ENCODE peak calls at places on chromosome 2, in six cellular contexts. U, S, Q, E, R and N are unnamed samples.

GRCh38 chr2:120765911-120766757 is 30.5 kb downstream of the GLI2 start:
- DNase-seq in U (peak; percentile 91), R (peak; percentile 78), E (no peak), S (no peak), Q (no peak), N (no peak)

GRCh38 chr2:219406861-219407230 is 11.3 kb upstream of the DES start:
- DNase-seq in S (no peak), R (peak; percentile 86), E (peak; percentile 66), Q (no peak), U (peak; percentile 93), N (no peak)

GRCh38 chr2:2847131-2847740 is 516.2 kb upstream of the MYT1L start:
- DNase-seq in S (no peak), Q (no peak), R (no peak), U (no peak), E (no peak), N (no peak)

GRCh38 chr2:8054070-8054469 is 627.8 kb upstream of the ID2 start:
- DNase-seq in S (no peak), Q (no peak), E (no peak), R (no peak), U (no peak), N (no peak)

GRCh38 chr2:134181219-134181618 is 72.7 kb upstream of the MGAT5 start:
- DNase-seq in E (no peak), R (no peak), S (no peak), Q (no peak), U (no peak), N (peak; percentile 97)

GRCh38 chr2:34102359-34102758 is 503.3 kb upstream of the FAM98A start:
- DNase-seq in U (no peak), S (no peak), Q (no peak), E (no peak), R (no peak), N (no peak)

GRCh38 chr2:75130171-75130570 is 69.1 kb downstream of the TACR1 start:
- DNase-seq in S (no peak), U (no peak), E (no peak), Q (no peak), R (no peak), N (peak; percentile 27)

GRCh38 chr2:11286749-11287148 is 57.7 kb downstream of the ROCK2 start:
- DNase-seq in E (no peak), Q (no peak), U (no peak), R (no peak), S (no peak), N (no peak)

GRCh38 chr2:206611191-206611590 is 31.1 kb upstream of the FAM237A start:
- DNase-seq in R (no peak), Q (no peak), E (no peak), S (no peak), U (no peak), N (no peak)

GRCh38 chr2:24022975-24023575 is 13.2 kb downstream of the MFSD2B start:
- DNase-seq in U (no peak), S (no peak), Q (no peak), E (no peak), R (no peak), N (no peak)

GRCh38 chr2:202102425-202103005 is 29.5 kb downstream of the KIAA2012 start:
- DNase-seq in U (no peak), S (no peak), R (no peak), E (no peak), Q (no peak), N (no peak)

GRCh38 chr2:118490323-118490722 is 357.1 kb downstream of the EN1 start:
- DNase-seq in S (no peak), E (no peak), U (no peak), R (no peak), Q (no peak), N (no peak)

GRCh38 chr2:127437781-127438726 is 19.8 kb downstream of the PROC start:
- DNase-seq in S (no peak), E (no peak), U (no peak), R (no peak), Q (no peak), N (no peak)

GRCh38 chr2:119786312-119786711 is 26.6 kb downstream of the PTPN4 start:
- DNase-seq in U (no peak), Q (no peak), E (no peak), R (no peak), S (no peak), N (no peak)

GRCh38 chr2:105783972-105784371 is 39.3 kb downstream of the NCK2 start:
- DNase-seq in U (no peak), E (no peak), R (no peak), Q (no peak), S (no peak), N (no peak)

GRCh38 chr2:10654069-10654468 is 35.7 kb downstream of the NOL10 start:
- DNase-seq in R (no peak), U (peak; percentile 31), E (no peak), Q (peak; percentile 17), S (no peak), N (peak; percentile 57)

GRCh38 chr2:238136820-238137537 is 1.5 kb upstream of the KLHL30 start:
- DNase-seq in U (peak; percentile 87), S (no peak), E (no peak), R (no peak), Q (no peak), N (no peak)

GRCh38 chr2:207203056-207203455 is 37.3 kb upstream of the KLF7 start:
- DNase-seq in S (no peak), U (no peak), E (no peak), R (no peak), Q (no peak), N (no peak)

GRCh38 chr2:113218283-113219091 is 44.7 kb downstream of the PSD4 start:
- DNase-seq in E (no peak), S (peak; percentile 86), U (peak; percentile 49), R (peak; percentile 65), Q (no peak), N (no peak)

GRCh38 chr2:101264360-101264939 is 11.8 kb downstream of the CNOT11 start:
- DNase-seq in E (no peak), U (no peak), R (no peak), S (no peak), Q (no peak), N (no peak)

GRCh38 chr2:112713926-112714325 is 6.9 kb upstream of the NT5DC4 start:
- DNase-seq in S (no peak), Q (no peak), E (no peak), R (no peak), U (no peak), N (no peak)

GRCh38 chr2:238700122-238700457 is 147.8 kb upstream of the TWIST2 start:
- DNase-seq in S (no peak), E (no peak), U (peak; percentile 63), R (no peak), Q (no peak), N (no peak)

GRCh38 chr2:66915237-66915636 is 480.3 kb downstream of the MEIS1 start:
- DNase-seq in U (peak; percentile 35), R (no peak), E (no peak), Q (no peak), S (no peak), N (no peak)

DNA sequence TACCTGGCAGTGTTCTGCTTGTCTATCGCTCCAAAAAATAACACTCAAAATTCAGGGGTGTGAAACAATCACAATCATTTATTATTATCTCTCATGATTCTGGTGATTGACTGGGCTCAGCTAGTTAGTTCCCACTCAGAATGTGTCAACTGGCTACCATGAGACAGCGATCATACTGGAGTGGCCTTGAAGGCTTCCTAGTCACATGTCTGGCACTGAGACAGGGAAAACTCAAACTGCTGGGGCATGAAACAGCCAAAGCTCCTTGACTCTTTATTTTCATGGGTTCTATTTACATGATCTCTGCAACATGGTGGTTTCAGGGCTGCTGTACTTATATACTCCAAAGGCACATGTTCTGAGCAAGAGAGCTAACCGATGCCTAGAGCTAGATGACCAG is 6.2 kb upstream of the ANXA4 start:
- DNase-seq in Q (no peak), S (no peak), U (no peak), R (no peak), E (no peak), N (no peak)
- H3K4me3 ChIP-seq in Q (no peak overlapping the region), S (no peak overlapping the region), U (no peak overlapping the region), R (no peak overlapping the region), E (no peak overlapping the region), N (no peak overlapping the region)

DNA sequence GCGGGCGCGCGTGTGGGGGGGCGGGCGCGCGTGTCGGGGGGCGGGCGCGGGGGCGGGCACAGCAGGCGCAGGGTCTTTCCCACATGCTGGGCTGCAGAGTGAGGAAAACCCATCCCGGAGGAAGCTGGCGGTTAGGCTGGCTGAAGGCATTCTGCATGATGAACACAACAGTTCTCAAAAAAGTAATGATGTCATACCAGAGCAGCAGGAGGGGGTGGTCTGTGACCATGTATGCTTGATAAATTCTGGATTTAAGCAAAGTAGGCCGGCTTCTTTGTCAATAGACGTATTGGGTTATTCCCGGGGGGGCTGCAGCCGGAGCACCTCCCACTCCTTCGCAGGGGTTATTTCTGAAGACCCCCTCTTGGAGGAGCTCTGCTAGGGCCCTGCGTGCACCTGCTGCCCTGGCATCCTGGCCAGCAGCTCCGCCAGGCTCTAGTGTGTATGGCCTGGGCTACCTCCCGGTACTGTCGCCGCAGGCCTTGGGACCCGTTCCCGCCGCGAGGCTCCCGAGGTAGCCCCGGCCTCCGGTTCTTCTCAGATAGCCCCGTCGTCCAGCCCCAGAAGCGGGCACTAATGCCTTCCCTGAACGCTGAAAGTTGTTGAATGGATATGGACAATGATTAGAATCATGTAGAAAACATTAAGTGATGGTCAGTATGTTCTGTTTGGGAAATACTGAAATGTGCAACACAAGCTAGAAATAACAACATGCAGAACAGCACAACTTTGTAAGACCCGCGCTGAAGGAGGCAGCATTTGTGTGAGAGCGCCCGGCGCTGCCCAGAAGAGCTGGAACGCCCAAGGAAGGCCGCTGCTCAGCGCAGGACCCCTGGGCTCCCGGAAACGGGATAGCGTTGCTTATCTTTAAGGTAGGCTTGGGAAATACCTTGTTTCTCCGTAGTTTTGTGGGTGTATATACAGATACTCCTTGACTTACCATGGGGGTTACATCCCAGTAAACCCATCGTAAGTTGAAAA is 101.4 kb upstream of the RAB6C start:
- DNase-seq in Q (no peak), U (peak; percentile 16), R (no peak), E (peak; percentile 4), S (peak; percentile 28), N (peak; percentile 13)
- H3K4me3 ChIP-seq in Q (peak overlapping the region; percentile 50), U (peak overlapping the region; percentile 24), R (peak overlapping the region; percentile 32), E (peak overlapping the region; percentile 28), S (peak overlapping the region; percentile 73), N (no peak overlapping the region)

DNA sequence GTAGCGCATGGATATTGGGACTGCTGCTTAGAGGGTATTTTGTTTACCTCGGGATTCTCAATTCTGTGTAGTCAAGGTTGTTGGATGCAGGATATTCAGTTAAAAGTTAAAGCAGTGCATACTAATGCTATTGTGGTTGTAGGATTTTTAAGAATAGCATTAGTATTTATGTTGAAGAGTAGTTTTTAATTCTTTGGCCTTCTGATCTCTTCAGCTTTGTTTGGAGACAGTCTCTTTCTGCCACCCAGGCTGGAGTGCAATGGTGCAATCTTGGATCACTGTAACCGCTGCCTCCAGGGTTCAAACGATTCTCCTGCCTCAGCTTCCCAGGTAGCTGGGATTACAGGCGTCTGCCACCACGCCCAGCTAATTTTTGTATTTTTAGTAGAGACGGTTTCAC is 1.5 kb downstream of the RHBDD1 start:
- DNase-seq in Q (no peak), S (no peak), R (no peak), U (no peak), E (no peak), N (no peak)
- H3K4me3 ChIP-seq in Q (peak overlapping the region; percentile 83), S (peak overlapping the region; percentile 72), R (no peak overlapping the region), U (peak overlapping the region; percentile 70), E (peak overlapping the region; percentile 67), N (peak overlapping the region; percentile 82)

DNA sequence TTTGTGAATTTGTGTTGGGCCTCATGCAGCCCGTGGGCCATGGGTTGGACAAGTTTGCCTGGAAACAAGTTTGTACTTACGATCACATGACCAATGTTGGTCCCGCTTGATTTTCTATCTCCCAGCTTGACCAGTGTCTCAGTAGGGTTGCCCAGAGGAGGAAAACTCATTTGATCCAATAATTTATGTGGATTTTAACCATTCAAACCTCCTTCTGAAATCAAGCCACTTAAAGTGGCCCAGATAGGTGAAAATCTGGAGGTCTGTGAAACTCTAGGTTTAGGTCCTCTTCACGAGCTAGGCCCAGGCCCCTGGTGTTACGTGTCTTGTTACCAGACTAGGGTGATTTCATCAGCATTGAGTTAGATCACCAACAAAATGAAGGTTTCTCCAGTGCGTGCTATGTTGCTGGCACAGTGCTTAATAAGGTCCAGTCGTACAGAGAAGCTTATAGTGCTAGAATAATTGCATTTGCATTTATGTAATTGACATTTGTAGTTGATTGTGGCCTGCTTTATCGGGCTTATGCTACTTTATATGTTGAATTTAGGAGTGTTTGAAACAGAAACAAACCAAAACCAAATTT is 4.4 kb downstream of the ACTR2 start:
- DNase-seq in E (no peak), S (no peak), U (peak; percentile 52), R (no peak), Q (peak; percentile 34), N (no peak)
- H3K4me3 ChIP-seq in E (peak overlapping the region; percentile 3), S (no peak overlapping the region), U (no peak overlapping the region), R (no peak overlapping the region), Q (peak overlapping the region; percentile 6), N (no peak overlapping the region)